ENCODE peak calls at places on chromosome 11, in eight cellular contexts. One of them, this sample, is unnamed.

GRCh38 chr11:41879186-41879738 is 419.8 kb upstream of the LRRC4C start:
- DNase-seq in foreskin fibroblast: no peak
- DNase-seq in Caco-2: no peak
- DNase-seq in colonic mucosa: no peak
- DNase-seq in MCF 10A: peak
- DNase-seq in adrenal gland: no peak
- DNase-seq in fibroblast of lung: no peak
- DNase-seq in activated CD8-positive, alpha-beta T cell treated with anti-CD3 and anti-CD28 coated beads for 36 hours: no peak
- DNase-seq in this sample: no peak

GRCh38 chr11:133253570-133253969 is 278.7 kb downstream of the OPCML start:
- DNase-seq in fibroblast of lung: no peak
- DNase-seq in colonic mucosa: no peak
- DNase-seq in MCF 10A: no peak
- DNase-seq in Caco-2: no peak
- DNase-seq in adrenal gland: no peak
- DNase-seq in activated CD8-positive, alpha-beta T cell treated with anti-CD3 and anti-CD28 coated beads for 36 hours: no peak
- DNase-seq in foreskin fibroblast: no peak
- DNase-seq in this sample: no peak

GRCh38 chr11:2137202-2138071 is 1.8 kb downstream of the IGF2 start:
- DNase-seq in colonic mucosa: peak
- DNase-seq in Caco-2: peak
- DNase-seq in fibroblast of lung: peak
- DNase-seq in foreskin fibroblast: peak
- DNase-seq in activated CD8-positive, alpha-beta T cell treated with anti-CD3 and anti-CD28 coated beads for 36 hours: no peak
- DNase-seq in MCF 10A: peak
- DNase-seq in adrenal gland: peak
- DNase-seq in this sample: peak

GRCh38 chr11:58525037-58525614 is 17.2 kb upstream of the OR5B21 start:
- DNase-seq in colonic mucosa: no peak
- DNase-seq in activated CD8-positive, alpha-beta T cell treated with anti-CD3 and anti-CD28 coated beads for 36 hours: peak
- DNase-seq in foreskin fibroblast: no peak
- DNase-seq in fibroblast of lung: peak
- DNase-seq in MCF 10A: no peak
- DNase-seq in Caco-2: no peak
- DNase-seq in adrenal gland: no peak
- DNase-seq in this sample: no peak

GRCh38 chr11:66081505-66081904 is 11.4 kb downstream of the PACS1 start:
- DNase-seq in activated CD8-positive, alpha-beta T cell treated with anti-CD3 and anti-CD28 coated beads for 36 hours: peak
- DNase-seq in colonic mucosa: peak
- DNase-seq in foreskin fibroblast: no peak
- DNase-seq in fibroblast of lung: no peak
- DNase-seq in Caco-2: no peak
- DNase-seq in adrenal gland: peak
- DNase-seq in MCF 10A: peak
- DNase-seq in this sample: no peak

GRCh38 chr11:119706029-119706428 is 23.0 kb downstream of the NECTIN1 start:
- DNase-seq in colonic mucosa: no peak
- DNase-seq in MCF 10A: no peak
- DNase-seq in adrenal gland: no peak
- DNase-seq in activated CD8-positive, alpha-beta T cell treated with anti-CD3 and anti-CD28 coated beads for 36 hours: no peak
- DNase-seq in Caco-2: no peak
- DNase-seq in foreskin fibroblast: no peak
- DNase-seq in fibroblast of lung: no peak
- DNase-seq in this sample: no peak

GRCh38 chr11:115198301-115198700 is 305.9 kb downstream of the CADM1 start:
- DNase-seq in colonic mucosa: no peak
- DNase-seq in MCF 10A: no peak
- DNase-seq in adrenal gland: no peak
- DNase-seq in fibroblast of lung: peak
- DNase-seq in Caco-2: no peak
- DNase-seq in activated CD8-positive, alpha-beta T cell treated with anti-CD3 and anti-CD28 coated beads for 36 hours: no peak
- DNase-seq in foreskin fibroblast: no peak
- DNase-seq in this sample: peak

GRCh38 chr11:95833378-95833777 is 43.1 kb downstream of the CEP57 start:
- DNase-seq in adrenal gland: no peak
- DNase-seq in foreskin fibroblast: no peak
- DNase-seq in Caco-2: no peak
- DNase-seq in MCF 10A: no peak
- DNase-seq in fibroblast of lung: no peak
- DNase-seq in activated CD8-positive, alpha-beta T cell treated with anti-CD3 and anti-CD28 coated beads for 36 hours: no peak
- DNase-seq in colonic mucosa: no peak
- DNase-seq in this sample: no peak

GRCh38 chr11:128501576-128502549 is 85.5 kb downstream of the ETS1 start:
- DNase-seq in activated CD8-positive, alpha-beta T cell treated with anti-CD3 and anti-CD28 coated beads for 36 hours: no peak
- DNase-seq in fibroblast of lung: no peak
- DNase-seq in colonic mucosa: no peak
- DNase-seq in foreskin fibroblast: peak
- DNase-seq in adrenal gland: peak
- DNase-seq in Caco-2: no peak
- DNase-seq in MCF 10A: no peak
- DNase-seq in this sample: no peak

GRCh38 chr11:76613901-76614300 is 56.6 kb downstream of the LRRC32 start:
- DNase-seq in MCF 10A: no peak
- DNase-seq in activated CD8-positive, alpha-beta T cell treated with anti-CD3 and anti-CD28 coated beads for 36 hours: no peak
- DNase-seq in adrenal gland: no peak
- DNase-seq in foreskin fibroblast: no peak
- DNase-seq in fibroblast of lung: no peak
- DNase-seq in Caco-2: no peak
- DNase-seq in colonic mucosa: no peak
- DNase-seq in this sample: no peak

GRCh38 chr11:22341582-22341919 is 3.4 kb downstream of the SLC17A6 start:
- DNase-seq in colonic mucosa: no peak
- DNase-seq in activated CD8-positive, alpha-beta T cell treated with anti-CD3 and anti-CD28 coated beads for 36 hours: no peak
- DNase-seq in Caco-2: no peak
- DNase-seq in MCF 10A: no peak
- DNase-seq in fibroblast of lung: no peak
- DNase-seq in adrenal gland: no peak
- DNase-seq in foreskin fibroblast: no peak
- DNase-seq in this sample: no peak

GRCh38 chr11:117471776-117472175 is 144.1 kb downstream of the CEP164 start:
- DNase-seq in foreskin fibroblast: no peak
- DNase-seq in activated CD8-positive, alpha-beta T cell treated with anti-CD3 and anti-CD28 coated beads for 36 hours: no peak
- DNase-seq in adrenal gland: no peak
- DNase-seq in Caco-2: no peak
- DNase-seq in colonic mucosa: no peak
- DNase-seq in fibroblast of lung: no peak
- DNase-seq in MCF 10A: no peak
- DNase-seq in this sample: no peak
- TF ChIP-seq CTCF in foreskin fibroblast: no peak
- TF ChIP-seq CTCF in activated CD8-positive, alpha-beta T cell treated with anti-CD3 and anti-CD28 coated beads for 36 hours: no peak
- TF ChIP-seq CTCF in adrenal gland: no peak
- TF ChIP-seq CTCF in Caco-2: no peak
- TF ChIP-seq CTCF in colonic mucosa: no peak
- TF ChIP-seq CTCF in fibroblast of lung: no peak
- TF ChIP-seq CTCF in MCF 10A: no peak
- TF ChIP-seq CTCF in this sample: no peak

DNA sequence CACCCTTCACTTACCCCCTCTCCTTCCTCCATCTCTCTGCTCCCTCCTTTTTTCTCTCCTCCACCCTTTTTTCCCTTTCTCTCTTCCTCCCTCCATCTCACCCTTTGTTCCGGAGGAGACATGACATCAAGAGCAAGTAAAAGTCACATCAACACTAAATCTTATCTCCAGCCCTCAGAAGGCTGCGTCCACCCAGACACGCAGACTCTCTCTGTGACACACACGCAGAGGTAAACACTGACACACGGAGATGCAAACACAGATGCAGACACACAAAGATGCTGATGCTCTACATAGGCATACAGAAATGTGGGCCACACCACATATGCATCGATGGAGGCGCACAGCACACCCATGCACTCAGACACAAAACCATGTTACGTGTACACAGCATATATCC is 27.0 kb downstream of the NRXN2 start:
- DNase-seq in MCF 10A: no peak
- DNase-seq in Caco-2: no peak
- DNase-seq in adrenal gland: no peak
- DNase-seq in activated CD8-positive, alpha-beta T cell treated with anti-CD3 and anti-CD28 coated beads for 36 hours: no peak
- DNase-seq in fibroblast of lung: no peak
- DNase-seq in colonic mucosa: no peak
- DNase-seq in foreskin fibroblast: no peak
- DNase-seq in this sample: no peak
- TF ChIP-seq CTCF in MCF 10A: no peak
- TF ChIP-seq CTCF in Caco-2: no peak
- TF ChIP-seq CTCF in adrenal gland: no peak
- TF ChIP-seq CTCF in activated CD8-positive, alpha-beta T cell treated with anti-CD3 and anti-CD28 coated beads for 36 hours: no peak
- TF ChIP-seq CTCF in fibroblast of lung: no peak
- TF ChIP-seq CTCF in colonic mucosa: no peak
- TF ChIP-seq CTCF in foreskin fibroblast: no peak
- TF ChIP-seq CTCF in this sample: no peak

DNA sequence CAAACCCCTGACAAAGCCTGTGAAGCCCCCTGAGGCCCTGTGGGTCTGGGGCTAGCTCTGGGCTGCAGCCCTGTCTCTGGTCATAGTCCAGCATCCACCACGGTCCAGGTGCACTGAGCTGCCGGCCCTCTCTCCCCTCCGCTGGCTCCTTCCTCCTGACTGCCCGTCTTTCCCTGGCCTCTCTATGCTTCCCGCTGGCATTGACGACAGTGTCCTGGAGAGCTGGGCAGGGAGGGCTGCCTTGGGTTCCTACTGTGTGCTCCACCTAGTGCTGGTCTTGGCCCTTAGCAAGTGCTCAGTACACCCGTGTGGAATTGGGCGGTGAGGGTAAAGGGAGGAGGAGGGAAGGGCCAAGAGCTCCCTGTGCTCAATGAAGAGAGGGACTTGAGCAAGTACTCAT is 868 bp upstream of the MYEOV start:
- DNase-seq in foreskin fibroblast: no peak
- DNase-seq in colonic mucosa: no peak
- DNase-seq in adrenal gland: no peak
- DNase-seq in fibroblast of lung: no peak
- DNase-seq in activated CD8-positive, alpha-beta T cell treated with anti-CD3 and anti-CD28 coated beads for 36 hours: no peak
- DNase-seq in Caco-2: no peak
- DNase-seq in MCF 10A: no peak
- DNase-seq in this sample: no peak
- TF ChIP-seq CTCF in foreskin fibroblast: no peak
- TF ChIP-seq CTCF in colonic mucosa: no peak
- TF ChIP-seq CTCF in adrenal gland: no peak
- TF ChIP-seq CTCF in fibroblast of lung: no peak
- TF ChIP-seq CTCF in activated CD8-positive, alpha-beta T cell treated with anti-CD3 and anti-CD28 coated beads for 36 hours: no peak
- TF ChIP-seq CTCF in Caco-2: peak
- TF ChIP-seq CTCF in MCF 10A: no peak
- TF ChIP-seq CTCF in this sample: no peak

GRCh38 chr11:249062-249461 is 12.3 kb downstream of the PSMD13 start:
- DNase-seq in MCF 10A: no peak
- DNase-seq in adrenal gland: no peak
- DNase-seq in colonic mucosa: no peak
- DNase-seq in foreskin fibroblast: no peak
- DNase-seq in Caco-2: no peak
- DNase-seq in activated CD8-positive, alpha-beta T cell treated with anti-CD3 and anti-CD28 coated beads for 36 hours: no peak
- DNase-seq in fibroblast of lung: no peak
- DNase-seq in this sample: no peak

GRCh38 chr11:252666-253065 is 15.9 kb downstream of the PSMD13 start:
- DNase-seq in fibroblast of lung: no peak
- DNase-seq in activated CD8-positive, alpha-beta T cell treated with anti-CD3 and anti-CD28 coated beads for 36 hours: no peak
- DNase-seq in MCF 10A: no peak
- DNase-seq in colonic mucosa: no peak
- DNase-seq in foreskin fibroblast: no peak
- DNase-seq in Caco-2: no peak
- DNase-seq in adrenal gland: no peak
- DNase-seq in this sample: no peak

GRCh38 chr11:250274-250673 is 13.5 kb downstream of the PSMD13 start:
- DNase-seq in fibroblast of lung: no peak
- DNase-seq in Caco-2: no peak
- DNase-seq in colonic mucosa: no peak
- DNase-seq in MCF 10A: no peak
- DNase-seq in adrenal gland: no peak
- DNase-seq in activated CD8-positive, alpha-beta T cell treated with anti-CD3 and anti-CD28 coated beads for 36 hours: no peak
- DNase-seq in foreskin fibroblast: no peak
- DNase-seq in this sample: no peak

GRCh38 chr11:251550-251949 is 14.8 kb downstream of the PSMD13 start:
- DNase-seq in MCF 10A: no peak
- DNase-seq in colonic mucosa: no peak
- DNase-seq in fibroblast of lung: no peak
- DNase-seq in foreskin fibroblast: no peak
- DNase-seq in Caco-2: no peak
- DNase-seq in activated CD8-positive, alpha-beta T cell treated with anti-CD3 and anti-CD28 coated beads for 36 hours: no peak
- DNase-seq in adrenal gland: no peak
- DNase-seq in this sample: no peak

DNA sequence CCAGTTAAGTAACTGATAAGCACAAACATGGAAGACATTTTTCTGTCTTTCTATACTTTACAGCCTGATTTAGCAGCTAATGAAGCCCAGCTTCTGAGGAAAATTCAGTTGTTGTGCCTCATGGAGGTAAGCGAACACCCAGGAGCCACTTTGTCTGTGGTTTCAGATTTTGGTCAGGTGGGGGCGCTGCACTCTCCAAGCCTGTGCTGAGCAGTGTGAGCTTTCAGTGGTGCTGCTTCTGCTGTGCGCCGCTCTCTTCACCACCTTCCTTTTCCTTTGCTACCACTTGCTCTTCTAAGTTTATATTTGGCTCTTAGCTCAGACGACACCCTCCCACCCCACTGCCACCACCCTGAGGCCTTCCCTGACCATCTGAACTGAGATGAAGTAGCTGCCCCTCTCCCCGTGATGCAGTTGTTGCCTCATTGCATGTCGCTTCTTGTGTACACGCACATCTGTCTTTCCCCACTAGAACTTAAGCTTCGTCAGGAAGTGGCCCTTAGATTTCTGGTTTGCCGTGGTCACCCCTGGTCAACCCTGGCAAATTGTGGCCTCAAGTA is 14.0 kb downstream of the PSMD13 start:
- DNase-seq in colonic mucosa: peak
- DNase-seq in adrenal gland: peak
- DNase-seq in Caco-2: peak
- DNase-seq in foreskin fibroblast: peak
- DNase-seq in MCF 10A: peak
- DNase-seq in activated CD8-positive, alpha-beta T cell treated with anti-CD3 and anti-CD28 coated beads for 36 hours: peak
- DNase-seq in fibroblast of lung: peak
- DNase-seq in this sample: peak
- TF ChIP-seq CTCF in colonic mucosa: peak
- TF ChIP-seq CTCF in adrenal gland: peak
- TF ChIP-seq CTCF in Caco-2: peak
- TF ChIP-seq CTCF in foreskin fibroblast: peak
- TF ChIP-seq CTCF in MCF 10A: peak
- TF ChIP-seq CTCF in activated CD8-positive, alpha-beta T cell treated with anti-CD3 and anti-CD28 coated beads for 36 hours: peak
- TF ChIP-seq CTCF in fibroblast of lung: peak
- TF ChIP-seq CTCF in this sample: peak

GRCh38 chr11:898540-899190 is 11.9 kb downstream of the CHID1 start:
- DNase-seq in activated CD8-positive, alpha-beta T cell treated with anti-CD3 and anti-CD28 coated beads for 36 hours: no peak
- DNase-seq in colonic mucosa: no peak
- DNase-seq in fibroblast of lung: peak
- DNase-seq in MCF 10A: no peak
- DNase-seq in adrenal gland: peak
- DNase-seq in Caco-2: peak
- DNase-seq in foreskin fibroblast: no peak
- DNase-seq in this sample: peak
- TF ChIP-seq CTCF in activated CD8-positive, alpha-beta T cell treated with anti-CD3 and anti-CD28 coated beads for 36 hours: no peak
- TF ChIP-seq CTCF in colonic mucosa: no peak
- TF ChIP-seq CTCF in fibroblast of lung: no peak
- TF ChIP-seq CTCF in MCF 10A: no peak
- TF ChIP-seq CTCF in adrenal gland: peak
- TF ChIP-seq CTCF in Caco-2: peak
- TF ChIP-seq CTCF in foreskin fibroblast: no peak
- TF ChIP-seq CTCF in this sample: peak

This sample was measured in nephron progenitor cell.